ENCODE peak calls at places on chromosome 19, in four cellular contexts. One of them, this sample, is unnamed.

GRCh38 chr19:19040417-19040816 is 7.0 kb downstream of the ARMC6 start:
- DNase-seq in right lobe of liver: peak
- DNase-seq in brain microvascular endothelial cell: peak
- DNase-seq in fibroblast of mammary gland: peak
- DNase-seq in this sample: peak

GRCh38 chr19:16587031-16588023 is 15.1 kb upstream of the SLC35E1 start:
- DNase-seq in brain microvascular endothelial cell: peak
- DNase-seq in fibroblast of mammary gland: peak
- DNase-seq in right lobe of liver: no peak
- DNase-seq in this sample: peak

GRCh38 chr19:11373166-11373884 is 1.1 kb upstream of the SWSAP1 start:
- DNase-seq in right lobe of liver: no peak
- DNase-seq in fibroblast of mammary gland: no peak
- DNase-seq in brain microvascular endothelial cell: no peak
- DNase-seq in this sample: peak

GRCh38 chr19:6767081-6767356 is 216 bp downstream of the SH2D3A start:
- DNase-seq in right lobe of liver: no peak
- DNase-seq in fibroblast of mammary gland: no peak
- DNase-seq in brain microvascular endothelial cell: no peak
- DNase-seq in this sample: no peak

GRCh38 chr19:16428372-16429036 is 43.3 kb downstream of the EPS15L1 start:
- DNase-seq in brain microvascular endothelial cell: no peak
- DNase-seq in fibroblast of mammary gland: no peak
- DNase-seq in right lobe of liver: no peak
- DNase-seq in this sample: no peak

GRCh38 chr19:31347828-31348314 is 1.4 kb downstream of the TSHZ3 start:
- DNase-seq in brain microvascular endothelial cell: no peak
- DNase-seq in fibroblast of mammary gland: peak
- DNase-seq in right lobe of liver: no peak
- DNase-seq in this sample: no peak

GRCh38 chr19:40461669-40462221 is 3.8 kb downstream of the BLVRB start:
- DNase-seq in brain microvascular endothelial cell: no peak
- DNase-seq in fibroblast of mammary gland: no peak
- DNase-seq in right lobe of liver: peak
- DNase-seq in this sample: no peak

GRCh38 chr19:11673608-11674041 is 65.1 kb downstream of the ZNF823 start:
- DNase-seq in right lobe of liver: no peak
- DNase-seq in fibroblast of mammary gland: peak
- DNase-seq in brain microvascular endothelial cell: peak
- DNase-seq in this sample: peak

GRCh38 chr19:18107235-18108083 is 9.9 kb downstream of the MAST3 start:
- DNase-seq in fibroblast of mammary gland: no peak
- DNase-seq in brain microvascular endothelial cell: no peak
- DNase-seq in right lobe of liver: no peak
- DNase-seq in this sample: no peak

GRCh38 chr19:39352549-39353285 is 10.5 kb downstream of the SAMD4B start:
- DNase-seq in brain microvascular endothelial cell: no peak
- DNase-seq in fibroblast of mammary gland: peak
- DNase-seq in right lobe of liver: no peak
- DNase-seq in this sample: no peak

GRCh38 chr19:35960432-35960972 is 24.3 kb downstream of the LRFN3 start:
- DNase-seq in right lobe of liver: no peak
- DNase-seq in brain microvascular endothelial cell: no peak
- DNase-seq in fibroblast of mammary gland: no peak
- DNase-seq in this sample: no peak

GRCh38 chr19:10271543-10272086 is 695 bp downstream of the ICAM1 start:
- DNase-seq in brain microvascular endothelial cell: no peak
- DNase-seq in right lobe of liver: peak
- DNase-seq in fibroblast of mammary gland: no peak
- DNase-seq in this sample: peak

GRCh38 chr19:38055040-38055439 is 148.0 kb downstream of the SIPA1L3 start:
- DNase-seq in right lobe of liver: no peak
- DNase-seq in fibroblast of mammary gland: no peak
- DNase-seq in brain microvascular endothelial cell: no peak
- DNase-seq in this sample: no peak

GRCh38 chr19:6457958-6458694 is 1.5 kb downstream of the SLC25A23 start:
- DNase-seq in brain microvascular endothelial cell: no peak
- DNase-seq in right lobe of liver: no peak
- DNase-seq in fibroblast of mammary gland: peak
- DNase-seq in this sample: peak

GRCh38 chr19:18203408-18203862 is 407 bp downstream of the RAB3A start:
- DNase-seq in brain microvascular endothelial cell: no peak
- DNase-seq in right lobe of liver: peak
- DNase-seq in fibroblast of mammary gland: no peak
- DNase-seq in this sample: no peak

DNA sequence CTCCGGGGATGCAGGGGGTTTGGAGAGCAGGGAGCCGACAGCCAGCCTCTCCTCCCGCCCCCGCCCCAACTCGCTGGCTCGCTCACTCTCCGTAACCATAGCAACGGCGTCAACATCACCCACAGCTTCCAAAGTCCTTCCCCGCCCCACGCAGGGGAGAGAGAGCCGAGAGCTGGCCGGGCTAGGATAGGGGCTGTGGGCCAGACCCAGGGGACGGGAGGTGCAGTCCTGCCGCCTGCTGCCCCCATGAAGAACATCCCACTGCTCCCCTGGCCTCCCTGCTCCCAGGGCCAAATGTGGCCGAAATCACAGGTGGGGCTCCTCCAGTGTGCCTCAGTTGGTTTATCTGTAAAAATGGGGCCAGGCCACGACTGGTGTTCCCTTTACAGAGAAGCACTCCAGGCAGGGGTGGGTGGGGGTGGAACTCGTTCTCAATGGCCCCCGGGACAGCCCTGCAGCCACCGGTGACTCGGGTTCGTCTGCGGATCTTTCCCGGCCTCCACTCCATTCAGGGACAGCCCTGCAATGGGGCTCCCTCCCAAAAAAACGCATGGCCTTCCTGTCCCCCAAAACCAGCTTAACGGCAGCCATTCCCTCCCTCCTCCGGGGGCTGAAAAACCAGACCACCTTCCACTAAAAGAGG is 3.1 kb downstream of the KLF16 start:
- DNase-seq in right lobe of liver: peak
- DNase-seq in brain microvascular endothelial cell: peak
- DNase-seq in fibroblast of mammary gland: peak
- DNase-seq in this sample: peak
- H3K4me3 ChIP-seq in right lobe of liver: peak
- H3K4me3 ChIP-seq in brain microvascular endothelial cell: peak
- H3K4me3 ChIP-seq in fibroblast of mammary gland: peak
- H3K4me3 ChIP-seq in this sample: peak

GRCh38 chr19:44002212-44002565 is 568 bp upstream of the ZNF230 start:
- DNase-seq in right lobe of liver: no peak
- DNase-seq in fibroblast of mammary gland: no peak
- DNase-seq in brain microvascular endothelial cell: no peak
- DNase-seq in this sample: peak

GRCh38 chr19:44002566-44003460 is at the start of gene ZNF230:
- DNase-seq in brain microvascular endothelial cell: peak
- DNase-seq in fibroblast of mammary gland: peak
- DNase-seq in right lobe of liver: peak
- DNase-seq in this sample: peak

GRCh38 chr19:44003461-44004134 is 841 bp downstream of the ZNF230 start:
- DNase-seq in brain microvascular endothelial cell: no peak
- DNase-seq in right lobe of liver: no peak
- DNase-seq in fibroblast of mammary gland: peak
- DNase-seq in this sample: peak

GRCh38 chr19:43997631-43998290 is 5.0 kb upstream of the ZNF230 start:
- DNase-seq in brain microvascular endothelial cell: peak
- DNase-seq in right lobe of liver: no peak
- DNase-seq in fibroblast of mammary gland: peak
- DNase-seq in this sample: peak
- TF ChIP-seq CTCF in brain microvascular endothelial cell: no peak
- TF ChIP-seq CTCF in right lobe of liver: no peak
- TF ChIP-seq CTCF in fibroblast of mammary gland: no peak
- TF ChIP-seq CTCF in this sample: no peak

GRCh38 chr19:47020992-47021496 is 1.4 kb downstream of the NPAS1 start:
- DNase-seq in right lobe of liver: no peak
- DNase-seq in fibroblast of mammary gland: no peak
- DNase-seq in brain microvascular endothelial cell: no peak
- DNase-seq in this sample: peak
- H3K4me3 ChIP-seq in right lobe of liver: no peak
- H3K4me3 ChIP-seq in fibroblast of mammary gland: peak
- H3K4me3 ChIP-seq in brain microvascular endothelial cell: peak
- H3K4me3 ChIP-seq in this sample: peak

GRCh38 chr19:2579678-2580280 is 103.9 kb downstream of the GADD45B start:
- DNase-seq in right lobe of liver: no peak
- DNase-seq in fibroblast of mammary gland: no peak
- DNase-seq in brain microvascular endothelial cell: no peak
- DNase-seq in this sample: no peak
- TF ChIP-seq CTCF in right lobe of liver: no peak
- TF ChIP-seq CTCF in fibroblast of mammary gland: no peak
- TF ChIP-seq CTCF in brain microvascular endothelial cell: no peak
- TF ChIP-seq CTCF in this sample: no peak

DNA sequence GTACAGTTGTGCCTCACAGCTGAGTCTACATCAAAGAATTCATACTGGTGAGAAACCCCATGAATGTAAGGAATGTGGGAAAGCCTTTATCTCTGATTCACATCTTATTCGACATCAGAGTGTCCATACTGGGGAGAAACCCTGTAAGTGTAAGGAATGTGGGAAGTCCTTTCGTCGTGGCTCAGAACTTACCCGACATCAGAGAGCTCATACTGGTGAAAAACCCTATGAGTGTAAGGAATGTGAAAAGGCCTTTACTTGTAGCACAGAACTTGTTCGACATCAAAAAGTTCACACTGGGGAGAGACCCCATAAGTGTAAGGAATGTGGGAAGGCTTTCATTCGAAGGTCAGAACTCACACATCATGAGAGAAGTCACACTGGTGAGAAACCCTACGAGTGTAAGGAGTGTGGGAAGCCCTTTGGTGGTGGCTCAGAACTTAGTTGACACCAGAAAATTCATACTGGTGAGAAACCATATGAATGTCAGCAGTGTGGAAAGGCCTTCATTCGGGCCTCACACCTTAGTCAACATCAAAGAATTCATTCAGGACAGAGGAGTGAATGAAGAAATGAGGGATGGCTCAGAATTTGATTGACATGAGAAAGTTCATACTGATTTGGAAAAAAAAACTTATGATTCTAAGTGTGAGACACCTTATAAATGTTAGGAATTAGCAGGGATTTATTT is 80.9 kb upstream of the ZNF420 start:
- DNase-seq in fibroblast of mammary gland: no peak
- DNase-seq in brain microvascular endothelial cell: no peak
- DNase-seq in right lobe of liver: no peak
- DNase-seq in this sample: no peak
- H3K4me3 ChIP-seq in fibroblast of mammary gland: no peak
- H3K4me3 ChIP-seq in brain microvascular endothelial cell: no peak
- H3K4me3 ChIP-seq in right lobe of liver: no peak
- H3K4me3 ChIP-seq in this sample: no peak

GRCh38 chr19:51094696-51095279 is 12.1 kb upstream of the KLK14 start:
- DNase-seq in fibroblast of mammary gland: no peak
- DNase-seq in brain microvascular endothelial cell: no peak
- DNase-seq in right lobe of liver: no peak
- DNase-seq in this sample: peak
- TF ChIP-seq CTCF in fibroblast of mammary gland: peak
- TF ChIP-seq CTCF in brain microvascular endothelial cell: peak
- TF ChIP-seq CTCF in right lobe of liver: no peak
- TF ChIP-seq CTCF in this sample: peak

GRCh38 chr19:13979686-13980085 is 26.4 kb downstream of the RFX1 start:
- DNase-seq in brain microvascular endothelial cell: no peak
- DNase-seq in fibroblast of mammary gland: no peak
- DNase-seq in right lobe of liver: no peak
- DNase-seq in this sample: no peak

GRCh38 chr19:13979224-13979623 is 26.9 kb downstream of the RFX1 start:
- DNase-seq in fibroblast of mammary gland: no peak
- DNase-seq in right lobe of liver: no peak
- DNase-seq in brain microvascular endothelial cell: no peak
- DNase-seq in this sample: no peak

GRCh38 chr19:13977803-13978202 is 25.5 kb downstream of the DCAF15 start:
- DNase-seq in fibroblast of mammary gland: no peak
- DNase-seq in brain microvascular endothelial cell: no peak
- DNase-seq in right lobe of liver: no peak
- DNase-seq in this sample: no peak

GRCh38 chr19:13978306-13978705 is 26.0 kb downstream of the DCAF15 start:
- DNase-seq in right lobe of liver: peak
- DNase-seq in fibroblast of mammary gland: peak
- DNase-seq in brain microvascular endothelial cell: no peak
- DNase-seq in this sample: peak

DNA sequence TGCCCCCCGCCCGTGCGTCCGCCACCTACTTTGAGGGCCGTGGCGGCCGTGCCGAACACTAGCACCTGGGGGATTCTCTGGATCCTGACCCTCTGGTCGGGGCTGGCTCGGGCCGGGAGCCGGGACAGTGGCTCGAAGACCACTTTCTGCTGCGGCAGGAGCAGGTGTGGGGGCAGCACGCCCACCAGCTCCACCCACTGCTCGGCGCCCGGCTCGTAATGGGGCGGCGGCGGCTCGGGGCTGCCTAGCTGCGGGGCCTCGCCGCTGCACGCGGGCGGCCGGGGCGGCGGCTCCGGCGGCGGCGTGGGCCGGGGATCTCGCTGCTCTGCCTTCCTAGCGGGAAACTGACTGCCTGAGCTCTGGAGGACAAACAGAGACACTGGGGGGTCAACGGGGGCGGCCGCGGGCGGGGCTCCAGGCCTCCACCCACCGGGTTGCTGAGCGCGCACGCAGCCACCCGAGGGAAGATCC is 26.4 kb downstream of the DCAF15 start:
- DNase-seq in fibroblast of mammary gland: no peak
- DNase-seq in right lobe of liver: no peak
- DNase-seq in brain microvascular endothelial cell: no peak
- DNase-seq in this sample: no peak
- H3K4me3 ChIP-seq in fibroblast of mammary gland: no peak
- H3K4me3 ChIP-seq in right lobe of liver: peak
- H3K4me3 ChIP-seq in brain microvascular endothelial cell: peak
- H3K4me3 ChIP-seq in this sample: no peak

DNA sequence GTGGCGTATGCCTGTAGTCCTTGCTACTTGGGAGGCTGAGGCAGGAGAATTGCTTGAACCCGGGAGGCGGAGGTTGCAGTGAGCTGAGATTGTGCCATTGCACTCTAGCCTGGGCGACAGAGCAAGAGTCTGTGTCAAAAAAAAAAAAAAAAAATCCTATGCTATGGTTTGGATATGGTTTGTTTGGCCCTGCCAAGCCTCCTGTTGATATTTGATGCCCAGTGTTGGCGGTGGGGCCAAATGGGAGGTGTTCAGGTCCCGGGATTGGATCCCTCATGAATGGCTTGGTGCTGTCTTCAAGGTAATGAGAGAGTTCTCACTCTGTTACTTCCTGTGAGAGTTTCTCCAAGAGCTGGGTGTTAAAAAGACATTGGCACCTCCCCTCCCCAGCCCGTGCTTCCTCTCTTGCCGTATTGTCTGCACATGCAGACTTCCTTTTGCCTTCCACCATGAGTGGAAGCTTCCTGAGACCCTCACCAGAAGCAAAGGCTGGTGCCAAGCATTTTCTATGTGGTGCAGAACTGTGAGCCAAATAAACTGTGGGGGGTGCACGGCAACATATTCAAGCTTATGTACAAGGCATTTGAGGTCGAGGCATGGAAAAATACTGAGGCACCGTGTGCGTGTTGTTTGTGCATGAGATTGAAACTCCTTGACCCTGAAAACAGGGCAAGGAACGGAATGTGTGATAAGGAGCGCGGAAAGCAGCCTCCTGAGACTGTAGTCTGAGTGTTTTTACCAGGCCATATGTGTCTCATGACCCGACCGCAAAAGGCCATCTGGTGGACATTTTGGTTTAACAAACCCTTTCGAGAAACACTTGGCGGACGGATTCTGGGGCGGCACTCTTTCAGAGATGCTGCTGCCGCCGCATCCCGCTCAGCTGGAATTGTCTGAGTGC is 7.3 kb downstream of the SIGLEC9 start:
- DNase-seq in right lobe of liver: peak
- DNase-seq in fibroblast of mammary gland: peak
- DNase-seq in brain microvascular endothelial cell: peak
- DNase-seq in this sample: peak
- TF ChIP-seq CTCF in right lobe of liver: no peak
- TF ChIP-seq CTCF in fibroblast of mammary gland: peak
- TF ChIP-seq CTCF in brain microvascular endothelial cell: peak
- TF ChIP-seq CTCF in this sample: peak

This sample was measured in fibroblast of pulmonary artery.